ENCODE peak calls at places on chromosomes 6 and 20, in ten cellular contexts. F is H9; Z is mesothelial cell of epicardium; L is stimulated activated CD4-positive, alpha-beta T cell treated with anti-CD3 and anti-CD28 coated beads, Interleukin-2, amount 100 ng/mL, for 48 hours; R is astrocyte of the spinal cord; A is HS-5; U is activated naive CD8-positive, alpha-beta T cell treated with anti-CD3 and anti-CD28 coated beads, Interleukin-2, amount 50 U/mL, for 24 hours; P is NCI-H345; C is sciatic nerve; W is lung microvascular endothelial cell. S is an unnamed sample.

GRCh38 chr6:37862415-37862814 is 42.9 kb downstream of the ZFAND3 start:
- DNase-seq in F (peak), C (no peak), Z (no peak), W (no peak), A (no peak), U (no peak), R (no peak), L (no peak), P (no peak), S (no peak)

GRCh38 chr6:159804504-159804903 is 4.4 kb downstream of the PNLDC1 start:
- DNase-seq in R (no peak), P (no peak), F (no peak), A (no peak), C (no peak), U (no peak), Z (no peak), L (no peak), W (no peak), S (no peak)

GRCh38 chr6:71419954-71420692 is 131.5 kb downstream of the OGFRL1 start:
- DNase-seq in A (no peak), R (peak), Z (peak), U (peak), F (no peak), W (peak), L (no peak), P (peak), C (peak), S (no peak)

GRCh38 chr6:164408868-164409267 is 900.5 kb downstream of the C6orf118 start:
- DNase-seq in L (no peak), U (no peak), A (no peak), Z (no peak), R (no peak), F (no peak), C (no peak), P (no peak), W (no peak), S (no peak)

GRCh38 chr6:15501806-15502450 is 160.9 kb downstream of the DTNBP1 start:
- DNase-seq in A (no peak), U (no peak), P (no peak), W (no peak), F (no peak), L (no peak), Z (no peak), C (no peak), R (peak), S (peak)

GRCh38 chr6:153167026-153167891 is 36.2 kb upstream of the RGS17 start:
- DNase-seq in W (peak), P (no peak), Z (no peak), A (peak), U (no peak), R (peak), C (no peak), L (no peak), F (no peak), S (peak)

GRCh38 chr20:24991897-24992419 is 593 bp downstream of the APMAP start:
- DNase-seq in C (peak), F (no peak), A (no peak), U (peak), P (peak), R (no peak), L (no peak), Z (no peak), W (peak), S (no peak)

GRCh38 chr20:1310087-1310486 is 18.9 kb downstream of the SDCBP2 start:
- DNase-seq in A (no peak), U (no peak), Z (no peak), C (no peak), W (no peak), P (no peak), F (no peak), L (no peak), R (no peak), S (no peak)

GRCh38 chr6:16118825-16119224 is 10.1 kb upstream of the MYLIP start:
- DNase-seq in A (no peak), Z (no peak), F (no peak), R (no peak), L (no peak), P (no peak), C (no peak), U (no peak), W (no peak), S (no peak)

GRCh38 chr20:17843246-17844132 is 125.1 kb downstream of the SNX5 start:
- DNase-seq in L (no peak), R (peak), A (peak), Z (no peak), U (peak), F (no peak), C (peak), P (no peak), W (no peak), S (peak)

GRCh38 chr20:24698706-24699206 is 229.3 kb downstream of the SYNDIG1 start:
- DNase-seq in U (no peak), P (no peak), Z (no peak), C (peak), A (no peak), R (no peak), L (no peak), F (peak), W (no peak), S (peak)

GRCh38 chr6:125057392-125058246 is 95.4 kb downstream of the RNF217 start:
- DNase-seq in A (no peak), W (no peak), Z (no peak), F (no peak), P (no peak), U (no peak), C (no peak), R (no peak), L (no peak), S (no peak)

GRCh38 chr6:18121580-18122127 is 823 bp downstream of the NHLRC1 start:
- DNase-seq in C (no peak), Z (no peak), W (no peak), A (no peak), L (no peak), F (peak), U (no peak), P (no peak), R (no peak), S (no peak)

GRCh38 chr6:152696543-152696942 is 1.2 kb upstream of the MYCT1 start:
- DNase-seq in L (no peak), U (no peak), P (no peak), R (peak), W (peak), F (no peak), C (no peak), Z (no peak), A (peak), S (no peak)

S was measured in H4.